ENCODE peak calls at places on chromosomes 3 and 15, in six cellular contexts. One of them, this sample, is unnamed.

GRCh38 chr15:58489693-58490404 is 58.1 kb downstream of the LIPC start:
- DNase-seq in GM12878: no peak
- DNase-seq in HepG2: no peak
- DNase-seq in H1: no peak
- DNase-seq in K562: no peak
- DNase-seq in GM12892: no peak
- DNase-seq in this sample: no peak

GRCh38 chr15:80210612-80211554 is 41.1 kb downstream of the CTXND1 start:
- DNase-seq in HepG2: no peak
- DNase-seq in H1: no peak
- DNase-seq in K562: no peak
- DNase-seq in GM12878: no peak
- DNase-seq in GM12892: no peak
- DNase-seq in this sample: no peak

GRCh38 chr3:38561746-38562466 is 65.8 kb downstream of the EXOG start:
- DNase-seq in GM12892: no peak
- DNase-seq in H1: no peak
- DNase-seq in GM12878: no peak
- DNase-seq in HepG2: no peak
- DNase-seq in K562: no peak
- DNase-seq in this sample: no peak

GRCh38 chr3:150945226-150945625 is 27.3 kb downstream of the CLRN1 start:
- DNase-seq in H1: no peak
- DNase-seq in GM12892: no peak
- DNase-seq in K562: no peak
- DNase-seq in GM12878: no peak
- DNase-seq in HepG2: no peak
- DNase-seq in this sample: no peak

GRCh38 chr3:156611870-156612494 is 57.1 kb upstream of the SSR3 start:
- DNase-seq in GM12892: no peak
- DNase-seq in K562: no peak
- DNase-seq in HepG2: no peak
- DNase-seq in H1: no peak
- DNase-seq in GM12878: no peak
- DNase-seq in this sample: no peak

GRCh38 chr3:149654188-149654601 is 3.6 kb downstream of the WWTR1 start:
- DNase-seq in K562: no peak
- DNase-seq in HepG2: no peak
- DNase-seq in GM12892: no peak
- DNase-seq in GM12878: no peak
- DNase-seq in H1: no peak
- DNase-seq in this sample: no peak

GRCh38 chr3:10196389-10197052 is 31.8 kb downstream of the IRAK2 start:
- DNase-seq in GM12878: peak
- DNase-seq in GM12892: no peak
- DNase-seq in K562: no peak
- DNase-seq in HepG2: no peak
- DNase-seq in H1: no peak
- DNase-seq in this sample: no peak

GRCh38 chr3:24494616-24495333 is at the start of gene THRB:
- DNase-seq in GM12878: no peak
- DNase-seq in HepG2: peak
- DNase-seq in K562: peak
- DNase-seq in H1: no peak
- DNase-seq in GM12892: peak
- DNase-seq in this sample: peak

GRCh38 chr3:86837871-86838270 is 153.1 kb downstream of the VGLL3 start:
- DNase-seq in GM12892: no peak
- DNase-seq in K562: no peak
- DNase-seq in HepG2: no peak
- DNase-seq in H1: no peak
- DNase-seq in GM12878: no peak
- DNase-seq in this sample: no peak

GRCh38 chr15:72113347-72114031 is 4.5 kb downstream of the MYO9A start:
- DNase-seq in K562: no peak
- DNase-seq in GM12892: no peak
- DNase-seq in H1: no peak
- DNase-seq in HepG2: no peak
- DNase-seq in GM12878: no peak
- DNase-seq in this sample: no peak

GRCh38 chr3:33128706-33129105 is 14.9 kb downstream of the CRTAP start:
- DNase-seq in GM12892: no peak
- DNase-seq in HepG2: no peak
- DNase-seq in H1: no peak
- DNase-seq in GM12878: no peak
- DNase-seq in K562: no peak
- DNase-seq in this sample: no peak

GRCh38 chr3:187130346-187131066 is 8.8 kb downstream of the RPL39L start:
- DNase-seq in K562: no peak
- DNase-seq in HepG2: no peak
- DNase-seq in GM12878: no peak
- DNase-seq in GM12892: no peak
- DNase-seq in H1: no peak
- DNase-seq in this sample: no peak

GRCh38 chr3:171860830-171861535 is 17.8 kb downstream of the TMEM212 start:
- DNase-seq in GM12892: no peak
- DNase-seq in K562: no peak
- DNase-seq in GM12878: no peak
- DNase-seq in HepG2: no peak
- DNase-seq in H1: no peak
- DNase-seq in this sample: no peak

GRCh38 chr3:147421184-147421912 is 12.2 kb downstream of the ZIC1 start:
- DNase-seq in GM12878: no peak
- DNase-seq in GM12892: no peak
- DNase-seq in H1: no peak
- DNase-seq in K562: no peak
- DNase-seq in HepG2: no peak
- DNase-seq in this sample: no peak

GRCh38 chr3:43072361-43072760 is 33.5 kb downstream of the POMGNT2 start:
- DNase-seq in GM12878: no peak
- DNase-seq in GM12892: no peak
- DNase-seq in K562: no peak
- DNase-seq in H1: no peak
- DNase-seq in HepG2: no peak
- DNase-seq in this sample: no peak

GRCh38 chr15:70535071-70535954 is 228.0 kb downstream of the UACA start:
- DNase-seq in GM12892: no peak
- DNase-seq in K562: no peak
- DNase-seq in H1: no peak
- DNase-seq in GM12878: no peak
- DNase-seq in HepG2: no peak
- DNase-seq in this sample: peak

GRCh38 chr3:101720851-101721649 is 3.4 kb upstream of the CEP97 start:
- DNase-seq in H1: no peak
- DNase-seq in HepG2: no peak
- DNase-seq in GM12892: no peak
- DNase-seq in GM12878: no peak
- DNase-seq in K562: no peak
- DNase-seq in this sample: no peak

GRCh38 chr15:49379996-49380395 is 43.0 kb upstream of the FGF7 start:
- DNase-seq in GM12892: no peak
- DNase-seq in H1: no peak
- DNase-seq in GM12878: no peak
- DNase-seq in HepG2: no peak
- DNase-seq in K562: no peak
- DNase-seq in this sample: no peak

GRCh38 chr3:132554437-132554836 is 42.6 kb upstream of the ACKR4 start:
- DNase-seq in GM12878: no peak
- DNase-seq in HepG2: peak
- DNase-seq in H1: no peak
- DNase-seq in GM12892: no peak
- DNase-seq in K562: no peak
- DNase-seq in this sample: no peak

GRCh38 chr3:183210341-183210740 is 42.7 kb upstream of the B3GNT5 start:
- DNase-seq in GM12892: no peak
- DNase-seq in HepG2: no peak
- DNase-seq in H1: no peak
- DNase-seq in K562: no peak
- DNase-seq in GM12878: no peak
- DNase-seq in this sample: no peak

GRCh38 chr3:24365168-24365567 is 129.5 kb downstream of the THRB start:
- DNase-seq in GM12892: no peak
- DNase-seq in HepG2: peak
- DNase-seq in K562: no peak
- DNase-seq in H1: no peak
- DNase-seq in GM12878: no peak
- DNase-seq in this sample: no peak

GRCh38 chr15:25770031-25770430 is 93.1 kb downstream of the ATP10A start:
- DNase-seq in H1: no peak
- DNase-seq in GM12892: no peak
- DNase-seq in HepG2: no peak
- DNase-seq in K562: no peak
- DNase-seq in GM12878: no peak
- DNase-seq in this sample: no peak

GRCh38 chr15:38541046-38541445 is 23.6 kb downstream of the RASGRP1 start:
- DNase-seq in GM12892: no peak
- DNase-seq in GM12878: no peak
- DNase-seq in HepG2: no peak
- DNase-seq in K562: no peak
- DNase-seq in H1: no peak
- DNase-seq in this sample: no peak

GRCh38 chr3:170657312-170657711 is 71.4 kb upstream of the SLC7A14 start:
- DNase-seq in GM12878: no peak
- DNase-seq in HepG2: no peak
- DNase-seq in H1: no peak
- DNase-seq in K562: no peak
- DNase-seq in GM12892: no peak
- DNase-seq in this sample: no peak

GRCh38 chr15:91561371-91562100 is 292.0 kb upstream of the SLCO3A1 start:
- DNase-seq in GM12892: no peak
- DNase-seq in H1: no peak
- DNase-seq in K562: no peak
- DNase-seq in GM12878: no peak
- DNase-seq in HepG2: no peak
- DNase-seq in this sample: no peak

GRCh38 chr15:71822890-71823289 is 12.5 kb downstream of the NR2E3 start:
- DNase-seq in GM12878: no peak
- DNase-seq in H1: no peak
- DNase-seq in HepG2: no peak
- DNase-seq in K562: no peak
- DNase-seq in GM12892: no peak
- DNase-seq in this sample: no peak

GRCh38 chr15:43134157-43134637 is 811 bp downstream of the TMEM62 start:
- DNase-seq in K562: no peak
- DNase-seq in GM12892: no peak
- DNase-seq in GM12878: no peak
- DNase-seq in HepG2: no peak
- DNase-seq in H1: no peak
- DNase-seq in this sample: no peak

GRCh38 chr3:123290107-123290930 is 88.6 kb downstream of the SEC22A start:
- DNase-seq in GM12892: no peak
- DNase-seq in HepG2: no peak
- DNase-seq in H1: no peak
- DNase-seq in K562: no peak
- DNase-seq in GM12878: no peak
- DNase-seq in this sample: no peak

GRCh38 chr3:49673715-49674490 is at the start of gene APEH:
- DNase-seq in K562: peak
- DNase-seq in GM12892: peak
- DNase-seq in H1: peak
- DNase-seq in GM12878: peak
- DNase-seq in HepG2: peak
- DNase-seq in this sample: peak

DNA sequence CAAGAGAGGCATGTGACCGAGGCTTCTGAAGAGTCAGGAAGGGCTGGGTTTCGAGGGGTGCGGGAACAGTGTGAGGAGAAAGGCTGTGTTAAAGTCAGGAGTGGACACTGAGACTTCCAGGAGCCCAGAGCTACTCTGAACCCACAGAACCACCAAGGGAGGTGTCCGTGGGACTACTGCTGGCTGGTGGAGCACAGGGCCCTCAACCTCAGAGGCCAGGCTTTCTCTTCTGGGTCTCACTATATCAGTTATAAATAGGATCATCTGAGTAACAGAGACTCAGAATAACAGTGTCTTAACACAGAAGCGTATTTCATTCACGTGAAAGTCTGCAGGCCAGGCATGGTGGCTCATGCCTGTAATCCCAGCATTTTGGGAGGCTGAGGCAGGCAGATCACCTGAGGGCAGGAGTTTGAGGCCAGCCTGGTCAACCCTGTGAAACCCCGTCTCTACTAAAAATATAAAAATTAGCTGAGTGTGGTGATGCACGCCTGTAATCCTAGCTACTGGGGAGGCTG is 113.6 kb downstream of the TMEM266 start:
- DNase-seq in K562: no peak
- DNase-seq in H1: no peak
- DNase-seq in GM12892: no peak
- DNase-seq in HepG2: no peak
- DNase-seq in GM12878: no peak
- DNase-seq in this sample: no peak
- TF ChIP-seq POLR2A in K562: no peak
- TF ChIP-seq POLR2A in H1: no peak
- TF ChIP-seq POLR2A in GM12892: no peak
- TF ChIP-seq POLR2A in HepG2: no peak
- TF ChIP-seq POLR2A in GM12878: no peak
- TF ChIP-seq POLR2A in this sample: no peak

GRCh38 chr3:195154793-195155535 is 116.0 kb downstream of the XXYLT1 start:
- DNase-seq in K562: no peak
- DNase-seq in GM12892: peak
- DNase-seq in HepG2: peak
- DNase-seq in GM12878: no peak
- DNase-seq in H1: no peak
- DNase-seq in this sample: no peak
- TF ChIP-seq POLR2AphosphoS5 in K562: no peak
- TF ChIP-seq POLR2AphosphoS5 in GM12892: no peak
- TF ChIP-seq POLR2AphosphoS5 in HepG2: no peak
- TF ChIP-seq POLR2AphosphoS5 in GM12878: no peak
- TF ChIP-seq POLR2AphosphoS5 in H1: no peak
- TF ChIP-seq POLR2AphosphoS5 in this sample: no peak

DNA sequence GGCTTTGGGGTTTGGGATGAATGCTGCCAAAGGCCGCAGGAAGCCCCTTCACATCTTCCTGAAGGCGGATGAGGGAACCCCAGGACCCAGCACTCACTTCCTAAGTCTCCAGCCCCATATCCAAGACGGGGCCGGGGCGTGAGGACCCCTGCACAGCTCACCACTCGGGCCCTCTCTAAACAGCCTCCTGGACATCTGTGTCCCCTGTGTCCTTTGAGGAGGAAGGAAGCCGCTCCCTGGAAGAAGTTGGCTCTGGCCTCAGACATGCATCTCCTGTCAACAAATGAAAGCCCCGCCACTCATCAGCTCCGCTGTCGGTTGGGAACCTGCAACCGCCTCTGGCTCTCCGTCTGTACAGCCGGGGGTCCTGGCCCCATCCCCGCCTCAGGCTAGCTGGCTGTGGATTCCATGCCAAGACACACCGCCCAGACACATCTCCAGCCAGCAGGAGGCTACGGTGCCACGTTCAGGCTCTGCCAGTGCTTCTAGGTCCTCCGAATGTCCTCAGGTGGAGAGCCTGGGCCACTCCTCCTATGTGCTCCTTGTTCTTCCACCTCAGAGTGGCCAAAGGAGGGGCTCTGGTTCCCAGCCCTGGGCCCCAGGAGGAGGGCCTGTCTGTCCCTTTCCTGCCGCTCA is 140.0 kb upstream of the MEF2A start:
- DNase-seq in K562: no peak
- DNase-seq in HepG2: no peak
- DNase-seq in GM12892: no peak
- DNase-seq in GM12878: no peak
- DNase-seq in H1: no peak
- DNase-seq in this sample: no peak
- TF ChIP-seq TAF1 in K562: no peak
- TF ChIP-seq TAF1 in HepG2: no peak
- TF ChIP-seq TAF1 in GM12892: no peak
- TF ChIP-seq TAF1 in GM12878: no peak
- TF ChIP-seq TAF1 in H1: no peak
- TF ChIP-seq TAF1 in this sample: no peak

GRCh38 chr15:92820233-92821021 is 79.7 kb upstream of the CHD2 start:
- DNase-seq in K562: peak
- DNase-seq in GM12892: peak
- DNase-seq in H1: peak
- DNase-seq in GM12878: no peak
- DNase-seq in HepG2: peak
- DNase-seq in this sample: peak
- TF ChIP-seq POLR2A in K562: peak
- TF ChIP-seq POLR2A in GM12892: peak
- TF ChIP-seq POLR2A in H1: no peak
- TF ChIP-seq POLR2A in GM12878: peak
- TF ChIP-seq POLR2A in HepG2: peak
- TF ChIP-seq POLR2A in this sample: peak